ENCODE peak calls at places on chromosomes 11 and 22, in nine cellular contexts. C, Y, V, W, D, J, B, K and F are unnamed samples.

GRCh38 chr11:30458541-30458940 is 127.6 kb downstream of the MPPED2 start:
- DNase-seq in J (no peak), B (no peak), V (no peak), W (no peak), Y (no peak), D (no peak), K (no peak), C (no peak), F (no peak)

GRCh38 chr11:118634435-118635236 is 27.2 kb downstream of the PHLDB1 start:
- DNase-seq in Y (no peak), D (peak), V (peak), C (peak), B (no peak), W (peak), K (no peak), J (no peak), F (no peak)

GRCh38 chr11:35678471-35678870 is 15.9 kb downstream of the TRIM44 start:
- DNase-seq in Y (no peak), B (no peak), K (no peak), C (no peak), J (no peak), V (no peak), D (no peak), W (no peak), F (no peak)

GRCh38 chr11:43354311-43354710 is 4.4 kb upstream of the TTC17 start:
- DNase-seq in V (no peak), J (no peak), K (no peak), Y (no peak), B (no peak), C (no peak), D (no peak), W (no peak), F (no peak)

GRCh38 chr11:21142007-21142406 is 472.6 kb downstream of the NELL1 start:
- DNase-seq in Y (no peak), W (no peak), D (no peak), V (no peak), K (no peak), B (no peak), J (no peak), C (no peak), F (no peak)

GRCh38 chr22:32322986-32323385 is 34.7 kb upstream of the RFPL3 start:
- DNase-seq in V (no peak), D (no peak), B (no peak), J (no peak), K (no peak), C (no peak), W (no peak), Y (no peak), F (no peak)

GRCh38 chr11:46099973-46100335 is 21.3 kb downstream of the PHF21A start:
- DNase-seq in Y (no peak), K (no peak), W (peak), V (no peak), C (no peak), B (no peak), D (peak), J (no peak), F (no peak)

GRCh38 chr11:123924027-123924426 is 15.4 kb upstream of the OR4D5 start:
- DNase-seq in C (no peak), V (no peak), Y (no peak), D (no peak), J (no peak), K (no peak), B (no peak), W (no peak), F (no peak)

GRCh38 chr11:9906043-9906791 is 242.3 kb downstream of the SWAP70 start:
- DNase-seq in V (no peak), C (no peak), J (no peak), Y (no peak), K (peak), B (no peak), W (peak), D (peak), F (no peak)

GRCh38 chr11:14361951-14362350 is 3.0 kb upstream of the RRAS2 start:
- DNase-seq in C (no peak), B (no peak), V (no peak), W (no peak), J (no peak), K (no peak), Y (no peak), D (no peak), F (no peak)

GRCh38 chr11:115333951-115334350 is 170.3 kb downstream of the CADM1 start:
- DNase-seq in J (no peak), D (no peak), V (no peak), B (no peak), C (no peak), W (no peak), Y (no peak), K (no peak), F (no peak)

GRCh38 chr11:23564370-23564769 is 704.1 kb upstream of the CCDC179 start:
- DNase-seq in W (no peak), J (no peak), C (no peak), K (no peak), B (no peak), D (no peak), Y (no peak), V (no peak), F (no peak)

GRCh38 chr11:83046626-83047172 is 25.0 kb downstream of the RAB30 start:
- DNase-seq in W (peak), C (no peak), J (no peak), B (no peak), K (no peak), V (no peak), D (peak), Y (no peak), F (no peak)

GRCh38 chr11:113985906-113986305 is 11.0 kb downstream of the HTR3A start:
- DNase-seq in J (no peak), V (no peak), B (no peak), C (no peak), Y (no peak), K (no peak), W (no peak), D (no peak), F (no peak)

GRCh38 chr11:95835768-95836488 is 45.6 kb downstream of the CEP57 start:
- DNase-seq in Y (peak), V (peak), C (peak), W (peak), J (peak), D (peak), K (peak), B (peak), F (no peak)

GRCh38 chr11:123682976-123683375 is 28.6 kb upstream of the SCN3B start:
- DNase-seq in V (no peak), C (no peak), W (no peak), B (no peak), D (no peak), J (no peak), K (no peak), Y (no peak), F (no peak)

GRCh38 chr11:79253280-79253679 is 187.6 kb downstream of the TENM4 start:
- DNase-seq in W (no peak), V (no peak), Y (no peak), K (no peak), C (no peak), D (no peak), B (no peak), J (no peak), F (no peak)

GRCh38 chr22:41922940-41923594 is 3.5 kb downstream of the TNFRSF13C start:
- DNase-seq in K (no peak), D (no peak), W (no peak), J (no peak), V (no peak), B (no peak), C (no peak), Y (no peak), F (no peak)

GRCh38 chr11:19594326-19594725 is 118.3 kb upstream of the NAV2 start:
- DNase-seq in V (no peak), C (no peak), K (no peak), D (no peak), W (no peak), B (no peak), J (no peak), Y (no peak), F (no peak)

GRCh38 chr11:69218946-69219720 is 63.4 kb downstream of the SMIM38 start:
- DNase-seq in K (no peak), J (no peak), W (no peak), Y (no peak), C (no peak), D (no peak), B (no peak), V (peak), F (no peak)

GRCh38 chr11:1619449-1619848 is 2.5 kb downstream of the KRTAP5-4 start:
- DNase-seq in Y (no peak), J (no peak), D (no peak), W (no peak), V (no peak), C (no peak), K (no peak), B (no peak), F (no peak)

GRCh38 chr11:78651923-78652602 is 77.4 kb upstream of the NARS2 start:
- DNase-seq in K (no peak), D (no peak), B (no peak), W (no peak), J (no peak), V (no peak), Y (no peak), C (no peak), F (no peak)

GRCh38 chr11:84212467-84213390 is 926.6 kb upstream of the CCDC90B start:
- DNase-seq in Y (no peak), B (no peak), C (no peak), D (no peak), K (no peak), J (no peak), W (peak), V (no peak), F (no peak)